ENCODE peak calls at places on chromosomes 4 and X, in six cellular contexts. R is heart right ventricle; F is small intestine; A is endodermal cell; I is CD4-positive, CD25-positive, alpha-beta regulatory T cell; J is GM23338. G is an unnamed sample. For H3K4me1 and H3K27me3, the result is how much of the 10 kb centered on the place peaks cover.

GRCh38 chrX:52988985-52989917 is 30.9 kb upstream of the FAM156A start:
- DNase-seq in R (no peak), F (peak), A (no peak), I (no peak), J (no peak), G (no peak)

GRCh38 chr4:87108142-87108546 is 112.3 kb downstream of the KLHL8 start:
- DNase-seq in R (no peak), F (peak), A (no peak), I (no peak), J (no peak), G (peak)

GRCh38 chr4:10803944-10804343 is 119.4 kb upstream of the CLNK start:
- DNase-seq in R (no peak), F (peak), A (no peak), I (no peak), J (no peak), G (no peak)

GRCh38 chr4:145614235-145614615 is 5.0 kb upstream of the MMAA start:
- DNase-seq in R (no peak), F (no peak), A (no peak), I (no peak), J (no peak), G (no peak)

GRCh38 chr4:73764513-73764912 is 24.1 kb downstream of the CXCL8 start:
- DNase-seq in R (no peak), F (no peak), A (no peak), I (no peak), J (no peak), G (no peak)

GRCh38 chrX:117628381-117628780 is 488.2 kb downstream of the KLHL13 start:
- DNase-seq in R (no peak), F (no peak), A (no peak), I (no peak), J (no peak), G (no peak)

GRCh38 chr4:122003335-122003734 is 51.5 kb upstream of the TRPC3 start:
- DNase-seq in R (no peak), F (peak), A (peak), I (peak), J (peak), G (peak)

GRCh38 chr4:101163936-101164335 is 183.4 kb downstream of the PPP3CA start:
- DNase-seq in R (no peak), F (no peak), A (no peak), I (no peak), J (no peak), G (no peak)

GRCh38 chr4:140996757-140997156 is 136.5 kb downstream of the RNF150 start:
- DNase-seq in R (no peak), F (no peak), A (no peak), I (no peak), J (no peak), G (no peak)

GRCh38 chr4:152983774-152984411 is 47.8 kb downstream of the FHDC1 start:
- DNase-seq in R (no peak), F (no peak), A (peak), I (no peak), J (no peak), G (no peak)

GRCh38 chr4:80206111-80206510 is 8.8 kb downstream of the PRDM8 start:
- DNase-seq in R (no peak), F (no peak), A (no peak), I (no peak), J (no peak), G (no peak)

GRCh38 chr4:3067473-3068001 is 6.8 kb downstream of the HTT-AS start:
- DNase-seq in R (no peak), F (no peak), A (no peak), I (no peak), J (no peak), G (no peak)

GRCh38 chrX:46611658-46612362 is 38.2 kb downstream of the CHST7 start:
- DNase-seq in R (no peak), F (no peak), A (no peak), I (peak), J (no peak), G (no peak)

GRCh38 chr4:174604198-174604597 is 81.9 kb upstream of the HPGD start:
- DNase-seq in R (no peak), F (peak), A (no peak), I (peak), J (no peak), G (no peak)

GRCh38 chr4:3871181-3871852 is 105.1 kb downstream of the ADRA2C start:
- DNase-seq in R (no peak), F (no peak), A (peak), I (peak), J (peak), G (peak)

GRCh38 chr4:71186257-71186565 is 152.6 kb upstream of the SLC4A4 start:
- DNase-seq in R (no peak), F (no peak), A (no peak), I (no peak), J (no peak), G (no peak)

GRCh38 chrX:139692506-139692849 is 15.5 kb downstream of the MCF2 start:
- DNase-seq in R (no peak), F (no peak), A (peak), I (no peak), J (peak), G (no peak)
- H3K4me3 ChIP-seq in R (peak), F (no peak), A (peak), I (no peak), J (peak), G (no peak)

GRCh38 chr4:147799986-147800555 is 68.2 kb downstream of the ARHGAP10 start:
- DNase-seq in R (no peak), F (peak), A (no peak), I (peak), J (no peak), G (no peak)

GRCh38 chr4:147802346-147802745 is 70.5 kb downstream of the ARHGAP10 start:
- DNase-seq in R (no peak), F (no peak), A (no peak), I (no peak), J (no peak), G (no peak)

GRCh38 chr4:147801820-147802219 is 69.9 kb downstream of the ARHGAP10 start:
- DNase-seq in R (no peak), F (no peak), A (no peak), I (no peak), J (no peak), G (no peak)
- H3K4me1 ChIP-seq in R (half or more), F (under half), A (under half), I (under half), J (under half), G (under half)

GRCh38 chr4:1411436-1412375 is 5.5 kb upstream of the NKX1-1 start:
- DNase-seq in R (no peak), F (no peak), A (peak), I (no peak), J (peak), G (no peak)
- H3K27me3 ChIP-seq in R (half or more), F (half or more), A (half or more), I (under half), J (half or more), G (half or more)

DNA sequence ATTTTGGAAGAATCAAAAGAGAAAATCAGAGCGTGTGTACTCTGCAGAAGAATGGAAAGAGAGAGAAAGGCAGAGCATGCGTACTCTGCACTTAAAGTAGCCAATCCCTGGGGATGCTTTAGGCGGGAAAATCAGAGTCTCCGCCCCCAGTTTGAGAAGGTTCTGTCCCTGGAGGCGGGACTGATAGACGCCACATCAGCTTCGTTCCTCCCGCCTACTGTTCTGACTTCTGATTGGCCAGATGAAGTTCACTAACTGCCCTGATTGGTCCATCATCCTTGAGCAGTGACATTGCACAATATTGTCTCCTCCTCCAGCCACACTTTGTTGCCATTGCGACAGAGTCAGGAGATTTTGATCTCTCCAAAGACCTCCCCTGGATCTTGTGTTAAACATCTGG is 23.8 kb downstream of the SSX1 start:
- DNase-seq in R (peak), F (no peak), A (peak), I (no peak), J (peak), G (peak)
- H3K4me3 ChIP-seq in R (no peak), F (no peak), A (no peak), I (no peak), J (no peak), G (no peak)

GRCh38 chr4:183110244-183110643 is 11.2 kb downstream of the WWC2 start:
- DNase-seq in R (no peak), F (no peak), A (no peak), I (no peak), J (no peak), G (no peak)

GRCh38 chr4:183107891-183108459 is 8.9 kb downstream of the WWC2 start:
- DNase-seq in R (no peak), F (no peak), A (no peak), I (no peak), J (no peak), G (no peak)

GRCh38 chr4:183106839-183107238 is 7.8 kb downstream of the WWC2 start:
- DNase-seq in R (no peak), F (no peak), A (no peak), I (no peak), J (peak), G (no peak)

GRCh38 chr4:183111452-183111885 is 12.4 kb downstream of the WWC2 start:
- DNase-seq in R (no peak), F (no peak), A (no peak), I (no peak), J (no peak), G (no peak)
- H3K4me1 ChIP-seq in R (under half), F (under half), A (under half), I (under half), J (half or more), G (under half)

GRCh38 chr4:94550851-94551250 is 99.1 kb downstream of the PDLIM5 start:
- DNase-seq in R (no peak), F (no peak), A (no peak), I (no peak), J (no peak), G (no peak)

GRCh38 chr4:94545296-94545695 is 93.6 kb downstream of the PDLIM5 start:
- DNase-seq in R (no peak), F (no peak), A (no peak), I (no peak), J (no peak), G (no peak)

GRCh38 chr4:94550352-94550751 is 98.6 kb downstream of the PDLIM5 start:
- DNase-seq in R (no peak), F (no peak), A (no peak), I (no peak), J (no peak), G (no peak)

GRCh38 chr4:94546949-94547348 is 95.2 kb downstream of the PDLIM5 start:
- DNase-seq in R (no peak), F (no peak), A (no peak), I (no peak), J (no peak), G (no peak)

GRCh38 chr4:94548571-94548970 is 96.8 kb downstream of the PDLIM5 start:
- DNase-seq in R (no peak), F (peak), A (no peak), I (peak), J (peak), G (no peak)
- H3K27me3 ChIP-seq in R (under half), F (under half), A (under half), I (under half), J (under half), G (under half)